ENCODE peak calls at places on chromosomes 1 and 21, in six cellular contexts. D is IMR-90, S is neuronal stem cell, Q is mesenchymal stem cell, Y is trophoblast cell, M is H1. K is an unnamed sample.

GRCh38 chr21:45043541-45044020 is 30.8 kb upstream of the ADARB1 start:
- DNase-seq in D (no peak), S (no peak), Q (no peak), Y (no peak), M (no peak), K (no peak)

GRCh38 chr21:14361958-14362357 is 21.0 kb downstream of the HSPA13 start:
- DNase-seq in D (no peak), S (no peak), Q (no peak), Y (no peak), M (no peak), K (no peak)

GRCh38 chr1:32701951-32702598 is 495 bp downstream of the SYNC start:
- DNase-seq in D (peak; percentile 33), S (no peak), Q (peak; percentile 57), Y (no peak), M (no peak), K (no peak)

GRCh38 chr1:4978660-4979390 is 324.4 kb downstream of the AJAP1 start:
- DNase-seq in D (no peak), S (no peak), Q (no peak), Y (no peak), M (no peak), K (no peak)

GRCh38 chr21:26637346-26637745 is 64.3 kb upstream of the CYYR1 start:
- DNase-seq in D (no peak), S (no peak), Q (peak; percentile 12), Y (no peak), M (no peak), K (no peak)

GRCh38 chr1:59143824-59144223 is 153.1 kb upstream of the FGGY start:
- DNase-seq in D (peak; percentile 41), S (no peak), Q (peak; percentile 56), Y (no peak), M (no peak), K (no peak)

GRCh38 chr21:14957836-14958235 is 107.0 kb downstream of the NRIP1 start:
- DNase-seq in D (peak; percentile 28), S (no peak), Q (no peak), Y (no peak), M (no peak), K (no peak)

GRCh38 chr1:27026621-27027574 is 14.2 kb upstream of the TENT5B start:
- DNase-seq in D (peak; percentile 69), S (no peak), Q (peak; percentile 88), Y (no peak), M (no peak), K (peak; percentile 92)

GRCh38 chr1:182111496-182111895 is 50.0 kb upstream of the ZNF648 start:
- DNase-seq in D (no peak), S (no peak), Q (no peak), Y (no peak), M (no peak), K (no peak)

GRCh38 chr1:111275079-111275478 is 15.6 kb upstream of the CHIA start:
- DNase-seq in D (peak; percentile 31), S (no peak), Q (peak; percentile 1), Y (no peak), M (no peak), K (no peak)

GRCh38 chr1:23899070-23899469 is 14.1 kb downstream of the CNR2 start:
- DNase-seq in D (no peak), S (no peak), Q (no peak), Y (no peak), M (no peak), K (no peak)

GRCh38 chr1:182608850-182609610 is 4.8 kb upstream of the RGS16 start:
- DNase-seq in D (peak; percentile 61), S (no peak), Q (peak; percentile 93), Y (peak; percentile 22), M (no peak), K (no peak)

GRCh38 chr1:101238041-101238515 is 1.3 kb downstream of the S1PR1 start:
- DNase-seq in D (no peak), S (no peak), Q (no peak), Y (no peak), M (no peak), K (no peak)

GRCh38 chr1:220874201-220874655 is 5.0 kb upstream of the HLX start:
- DNase-seq in D (peak; percentile 66), S (no peak), Q (peak; percentile 67), Y (no peak), M (no peak), K (peak; percentile 60)

GRCh38 chr21:42112223-42112622 is 41.1 kb downstream of the UMODL1 start:
- DNase-seq in D (no peak), S (no peak), Q (no peak), Y (no peak), M (no peak), K (no peak)

GRCh38 chr1:61612600-61612999 is 112.3 kb downstream of the TM2D1 start:
- DNase-seq in D (no peak), S (no peak), Q (no peak), Y (no peak), M (no peak), K (no peak)

GRCh38 chr1:235093685-235094592 is 34.7 kb downstream of the TOMM20 start:
- DNase-seq in D (peak; percentile 55), S (peak; percentile 65), Q (peak; percentile 63), Y (peak; percentile 66), M (no peak), K (peak; percentile 84)

GRCh38 chr1:151993084-151993733 is 450 bp downstream of the S100A10 start:
- DNase-seq in D (no peak), S (no peak), Q (no peak), Y (no peak), M (no peak), K (peak; percentile 66)

GRCh38 chr1:21568006-21568746 is 59.0 kb downstream of the ALPL start:
- DNase-seq in D (peak; percentile 44), S (no peak), Q (peak; percentile 64), Y (peak; percentile 93), M (no peak), K (no peak)

GRCh38 chr21:35649186-35649585 is 411.1 kb downstream of the SETD4 start:
- DNase-seq in D (peak; percentile 70), S (no peak), Q (peak; percentile 24), Y (no peak), M (no peak), K (no peak)

GRCh38 chr1:8870605-8871538 is 7.6 kb downstream of the ENO1 start:
- DNase-seq in D (no peak), S (no peak), Q (no peak), Y (no peak), M (no peak), K (no peak)

GRCh38 chr1:53316742-53317650 is 10.9 kb downstream of the LRP8 start:
- DNase-seq in D (no peak), S (no peak), Q (no peak), Y (no peak), M (no peak), K (no peak)

GRCh38 chr1:170494369-170494768 is 37.6 kb upstream of the GORAB start:
- DNase-seq in D (peak; percentile 45), S (no peak), Q (peak; percentile 16), Y (no peak), M (no peak), K (no peak)

GRCh38 chr1:224506141-224506814 is 71.7 kb upstream of the WDR26 start:
- DNase-seq in D (peak; percentile 36), S (no peak), Q (no peak), Y (peak; percentile 24), M (no peak), K (no peak)

GRCh38 chr1:246530482-246530881 is 23.4 kb upstream of the SMYD3 start:
- DNase-seq in D (no peak), S (no peak), Q (no peak), Y (no peak), M (no peak), K (no peak)

GRCh38 chr1:230191079-230191478 is 124.0 kb downstream of the GALNT2 start:
- DNase-seq in D (peak; percentile 74), S (no peak), Q (peak; percentile 85), Y (no peak), M (no peak), K (no peak)

GRCh38 chr1:178107823-178108222 is 13.9 kb downstream of the RASAL2 start:
- DNase-seq in D (no peak), S (no peak), Q (no peak), Y (no peak), M (no peak), K (no peak)
- H3K4me2 ChIP-seq in D (no peak overlapping the region), S (no peak overlapping the region), Q (no peak overlapping the region), Y (no peak overlapping the region), M (no peak overlapping the region), K (no peak overlapping the region)

GRCh38 chr1:219374636-219375035 is 201.0 kb downstream of the LYPLAL1 start:
- DNase-seq in D (peak; percentile 39), S (no peak), Q (no peak), Y (no peak), M (no peak), K (no peak)
- H4K91ac ChIP-seq in D (no peak overlapping the region), S (no peak overlapping the region), Q (no peak overlapping the region), Y (no peak overlapping the region), M (no peak overlapping the region), K (no peak overlapping the region)

GRCh38 chr1:7069888-7070287 is 284.6 kb downstream of the CAMTA1 start:
- DNase-seq in D (no peak), S (peak; percentile 37), Q (no peak), Y (no peak), M (peak; percentile 34), K (peak; percentile 79)

GRCh38 chr1:7068552-7068951 is 283.3 kb downstream of the CAMTA1 start:
- DNase-seq in D (no peak), S (no peak), Q (no peak), Y (no peak), M (no peak), K (no peak)

DNA sequence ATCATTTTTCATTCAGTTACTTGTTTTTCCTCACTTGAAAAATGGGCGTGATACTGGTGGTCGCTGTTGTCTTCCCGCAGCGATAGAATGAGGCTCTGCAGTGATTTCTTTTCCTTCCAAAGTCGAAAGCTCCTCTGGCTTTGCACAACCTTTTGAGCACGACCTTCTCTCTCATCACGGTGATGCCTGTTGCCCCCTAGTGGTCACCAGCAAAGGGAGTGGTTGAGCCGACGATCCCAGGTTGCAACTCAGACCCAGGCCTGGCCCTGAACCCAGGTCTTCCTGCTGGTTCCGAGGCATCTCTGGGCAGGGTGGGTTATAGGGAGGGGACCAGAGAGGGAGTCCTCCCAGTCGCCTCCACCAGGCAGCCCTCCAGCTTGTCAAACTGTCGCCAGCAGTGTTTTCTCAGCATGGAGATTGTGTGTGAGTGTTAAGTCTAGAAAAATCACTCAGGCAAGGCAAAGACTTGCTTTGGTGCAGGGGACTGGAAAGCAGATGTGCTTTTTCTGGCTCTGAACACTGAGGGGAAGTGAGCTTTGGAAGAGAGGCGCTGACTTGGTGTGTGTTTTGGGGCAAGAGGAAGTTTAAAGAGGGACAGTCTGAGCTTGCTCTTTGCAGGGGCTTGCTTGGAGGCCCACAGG is 285.3 kb downstream of the CAMTA1 start:
- DNase-seq in D (peak; percentile 72), S (peak; percentile 59), Q (peak; percentile 66), Y (peak; percentile 38), M (peak; percentile 60), K (peak; percentile 86)
- H3K4me2 ChIP-seq in D (peak overlapping the region; percentile 76), S (peak overlapping the region; percentile 77), Q (peak overlapping the region; percentile 96), Y (peak overlapping the region; percentile 48), M (peak overlapping the region; percentile 89), K (peak overlapping the region; percentile 82)

GRCh38 chr1:95076034-95076433 is 3.3 kb upstream of the ALG14 start:
- DNase-seq in D (no peak), S (no peak), Q (no peak), Y (no peak), M (no peak), K (no peak)
- H4K91ac ChIP-seq in D (no peak overlapping the region), S (no peak overlapping the region), Q (no peak overlapping the region), Y (no peak overlapping the region), M (no peak overlapping the region), K (no peak overlapping the region)

GRCh38 chr1:161226320-161226711 is 456 bp downstream of the TOMM40L start:
- DNase-seq in D (no peak), S (no peak), Q (no peak), Y (no peak), M (no peak), K (no peak)
- H3K4me2 ChIP-seq in D (peak overlapping the region; percentile 81), S (peak overlapping the region; percentile 90), Q (peak overlapping the region; percentile 87), Y (peak overlapping the region; percentile 85), M (peak overlapping the region; percentile 87), K (peak overlapping the region; percentile 79)

GRCh38 chr1:226872455-226872854 is 2.0 kb downstream of the PSEN2 start:
- DNase-seq in D (peak; percentile 71), S (no peak), Q (peak; percentile 50), Y (no peak), M (no peak), K (peak; percentile 4)
- H4K91ac ChIP-seq in D (no peak overlapping the region), S (no peak overlapping the region), Q (no peak overlapping the region), Y (no peak overlapping the region), M (no peak overlapping the region), K (no peak overlapping the region)

K was measured in H9.